ENCODE peak calls at places on chromosomes 12 and 14, in four cellular contexts. K is pancreas, V is psoas muscle, C is uterus. O is an unnamed sample. For H3K27me3, the result is how much of the 10 kb centered on the place peaks cover.

GRCh38 chr12:96064966-96065365 is 29.6 kb upstream of the LTA4H start:
- DNase-seq in K (no peak), C (no peak), V (no peak), O (no peak)

GRCh38 chr14:105092912-105093425 is 27.7 kb upstream of the GPR132 start:
- DNase-seq in V (peak), K (peak), C (peak), O (peak)

GRCh38 chr14:60590907-60591510 is 58.3 kb downstream of the SIX1 start:
- DNase-seq in V (no peak), C (no peak), K (no peak), O (no peak)

GRCh38 chr12:18224745-18225144 is 36.6 kb upstream of the PIK3C2G start:
- DNase-seq in V (no peak), K (no peak), C (no peak), O (no peak)

GRCh38 chr12:45730842-45731336 is 1.4 kb downstream of the ARID2 start:
- DNase-seq in V (no peak), K (peak), C (no peak), O (no peak)

GRCh38 chr12:9099552-9100190 is 16.0 kb downstream of the A2M start:
- DNase-seq in C (no peak), K (no peak), V (no peak), O (no peak)

GRCh38 chr14:60151715-60152114 is 13.5 kb downstream of the DHRS7 start:
- DNase-seq in V (peak), C (peak), K (peak), O (peak)

GRCh38 chr12:108729612-108730336 is 1.5 kb downstream of the CORO1C start:
- DNase-seq in V (no peak), K (no peak), C (no peak), O (no peak)

GRCh38 chr12:49674318-49674985 is 32.8 kb downstream of the FMNL3 start:
- DNase-seq in V (no peak), C (no peak), K (no peak), O (no peak)

GRCh38 chr14:100827140-100827517 is 1.2 kb downstream of the MEG3 start:
- DNase-seq in C (no peak), V (no peak), K (no peak), O (no peak)

DNA sequence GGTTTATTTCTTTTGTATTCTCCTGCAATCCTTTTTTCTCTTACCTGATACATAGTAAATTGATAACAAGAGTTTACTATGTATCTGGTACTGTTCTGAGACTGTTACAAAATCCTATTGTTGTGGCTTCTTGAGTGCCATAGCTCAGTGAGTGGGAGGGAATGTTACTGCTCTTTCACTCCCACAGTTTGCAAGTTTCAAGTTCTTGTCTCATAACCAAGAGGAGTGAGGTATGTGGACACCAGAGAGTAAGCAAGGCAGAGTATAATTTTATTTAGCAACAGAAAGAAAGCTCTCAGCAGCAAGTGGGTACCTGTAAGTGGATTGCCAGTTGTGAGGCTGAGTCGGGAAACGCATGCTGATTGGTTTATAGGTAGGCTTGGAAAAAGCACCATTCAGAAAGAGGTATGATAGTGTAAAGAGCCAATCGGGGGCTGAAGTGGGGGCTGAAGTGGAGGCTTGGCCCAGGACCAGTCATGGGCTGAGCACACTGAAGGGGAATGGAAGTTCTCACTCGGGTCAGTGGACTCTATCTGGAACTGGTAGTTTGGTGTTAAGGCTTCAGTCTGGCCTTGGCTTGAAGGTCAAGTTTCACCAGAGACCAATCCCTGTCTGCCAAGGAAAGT is 850.8 kb downstream of the TMTC2 start:
- DNase-seq in V (no peak), C (no peak), K (no peak), O (no peak)
- TF ChIP-seq CTCF in V (no peak), C (no peak), K (no peak), O (no peak)

GRCh38 chr12:114684098-114684869 is at the start of gene TBX3:
- DNase-seq in V (peak), K (peak), C (peak), O (peak)

GRCh38 chr12:114685869-114686268 is 1.9 kb upstream of the TBX3 start:
- DNase-seq in V (no peak), C (no peak), K (no peak), O (no peak)

GRCh38 chr12:114683709-114684097 is 272 bp downstream of the TBX3 start:
- DNase-seq in V (no peak), K (no peak), C (no peak), O (no peak)

GRCh38 chr12:114685320-114685781 is 1.4 kb upstream of the TBX3 start:
- DNase-seq in C (no peak), V (peak), K (no peak), O (no peak)

DNA sequence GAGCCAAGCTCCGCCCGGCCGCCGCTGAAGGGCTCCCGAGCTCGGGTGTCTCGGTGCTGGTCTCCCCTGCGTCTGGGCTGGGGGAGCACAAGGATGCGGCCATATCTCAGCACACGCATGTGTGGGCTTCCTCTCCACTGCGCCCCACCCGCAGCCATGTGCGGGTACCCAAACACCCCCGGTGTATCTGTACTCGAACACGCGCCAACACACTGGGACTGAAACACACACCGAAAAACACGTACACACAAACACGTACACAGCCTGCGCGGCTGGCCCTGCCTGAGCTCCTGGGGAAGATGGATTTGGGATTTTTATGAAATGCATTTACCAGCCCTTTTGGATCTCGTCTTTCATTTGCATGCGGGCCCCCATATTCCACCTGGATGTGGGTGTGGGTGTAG is 897 bp upstream of the TBX3 start:
- DNase-seq in C (no peak), V (no peak), K (no peak), O (no peak)
- H3K27me3 ChIP-seq in C (under half), V (under half), K (under half), O (under half)

GRCh38 chr12:80849367-80849766 is 88.4 kb downstream of the LIN7A start:
- DNase-seq in C (no peak), V (no peak), K (no peak), O (no peak)

GRCh38 chr12:80846930-80847329 is 90.8 kb downstream of the LIN7A start:
- DNase-seq in K (no peak), V (no peak), C (no peak), O (no peak)

GRCh38 chr12:80847575-80847974 is 90.2 kb downstream of the LIN7A start:
- DNase-seq in C (no peak), V (no peak), K (no peak), O (no peak)

DNA sequence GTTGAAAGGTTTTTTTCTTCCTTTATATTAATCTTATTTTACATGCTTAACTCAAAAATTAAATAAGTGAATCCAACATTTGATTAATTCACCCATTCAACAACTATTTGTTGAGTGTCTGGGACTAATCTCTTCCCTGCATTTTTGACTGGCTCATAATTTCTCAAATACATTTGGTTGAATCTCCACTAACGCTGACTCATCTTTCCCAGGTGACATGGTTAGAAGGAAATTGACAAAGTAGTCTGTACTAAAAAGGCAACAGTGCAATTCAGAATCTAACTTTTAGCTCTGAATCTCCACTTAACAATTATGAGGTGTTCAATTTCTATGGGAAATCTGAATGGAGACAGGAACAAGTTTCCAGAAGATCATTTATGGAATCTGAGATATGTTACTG is 88.9 kb downstream of the LIN7A start:
- DNase-seq in V (no peak), C (no peak), K (no peak), O (no peak)
- TF ChIP-seq CTCF in V (no peak), C (no peak), K (no peak), O (no peak)

GRCh38 chr12:22256076-22256475 is 78.4 kb downstream of the ST8SIA1 start:
- DNase-seq in C (peak), V (no peak), K (no peak), O (no peak)
- H3K27me3 ChIP-seq in C (under half), V (under half), K (under half), O (under half)

DNA sequence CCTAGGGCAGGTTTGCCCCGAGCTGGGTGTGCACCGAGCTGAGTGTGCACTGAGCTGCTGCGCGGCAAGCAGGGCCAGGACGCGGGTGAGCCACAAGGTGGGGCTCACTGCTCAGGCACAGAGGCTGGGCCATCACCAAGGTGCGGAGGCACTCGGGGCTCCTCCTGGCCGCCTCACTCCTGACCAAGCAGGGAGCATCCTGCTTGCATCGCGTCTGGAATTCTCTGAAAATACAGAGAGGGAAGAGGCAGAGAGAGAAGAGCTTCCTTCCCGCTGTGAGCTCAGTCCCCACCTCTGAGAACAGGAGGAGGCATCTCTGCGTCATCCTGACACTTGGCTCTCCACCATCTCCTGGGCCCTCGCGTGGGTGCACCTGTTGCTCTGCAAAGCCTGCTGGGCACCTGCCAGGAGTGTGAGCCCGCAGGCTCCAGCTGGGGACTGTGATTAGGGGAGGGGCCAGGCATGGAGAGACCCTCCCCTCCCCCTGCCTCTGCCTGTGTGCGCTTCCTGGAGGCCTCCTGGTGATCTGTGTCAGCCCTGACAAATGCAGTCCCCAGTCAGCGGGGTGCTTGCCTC is 116.3 kb downstream of the GLT1D1 start:
- DNase-seq in V (no peak), C (no peak), K (no peak), O (no peak)
- TF ChIP-seq CTCF in V (no peak), C (peak), K (no peak), O (no peak)

GRCh38 chr12:114420553-114420952 is 14.6 kb upstream of the TBX5 start:
- DNase-seq in C (no peak), V (no peak), K (no peak), O (no peak)
- H3K27me3 ChIP-seq in C (under half), V (under half), K (under half), O (under half)

O was measured in lung.